ENCODE peak calls at places on chromosomes 7 and 10, in six cellular contexts. One of them, this sample, is unnamed.
A peak's percentile ranks its signal among the peaks of the same experiment; 100 is the strongest.

GRCh38 chr10:5889624-5890518 is at the start of the genes ANKRD16 and FBH1:
- DNase-seq in HCT116: peak; percentile 96
- DNase-seq in SK-N-SH: peak; percentile 99
- DNase-seq in GM12878: peak; percentile 78
- DNase-seq in NT2/D1: peak; percentile 95
- DNase-seq in colonic mucosa: peak; percentile 99
- DNase-seq in this sample: peak; percentile 99

GRCh38 chr7:27239780-27240731 is 2.5 kb upstream of the EVX1 start:
- DNase-seq in HCT116: no peak
- DNase-seq in SK-N-SH: no peak
- DNase-seq in colonic mucosa: no peak
- DNase-seq in GM12878: no peak
- DNase-seq in NT2/D1: no peak
- DNase-seq in this sample: no peak

GRCh38 chr7:98557538-98558031 is 59.5 kb upstream of the NPTX2 start:
- DNase-seq in colonic mucosa: no peak
- DNase-seq in NT2/D1: no peak
- DNase-seq in GM12878: no peak
- DNase-seq in HCT116: no peak
- DNase-seq in SK-N-SH: peak; percentile 69
- DNase-seq in this sample: no peak

GRCh38 chr10:73591578-73591902 is 398 bp upstream of the USP54 start:
- DNase-seq in GM12878: no peak
- DNase-seq in NT2/D1: no peak
- DNase-seq in HCT116: no peak
- DNase-seq in SK-N-SH: no peak
- DNase-seq in colonic mucosa: no peak
- DNase-seq in this sample: no peak

GRCh38 chr7:77330169-77330882 is 85.8 kb downstream of the GSAP start:
- DNase-seq in colonic mucosa: no peak
- DNase-seq in SK-N-SH: no peak
- DNase-seq in HCT116: no peak
- DNase-seq in NT2/D1: no peak
- DNase-seq in GM12878: peak; percentile 86
- DNase-seq in this sample: peak; percentile 68

GRCh38 chr10:88979153-88979562 is 11.4 kb upstream of the FAS start:
- DNase-seq in SK-N-SH: no peak
- DNase-seq in colonic mucosa: no peak
- DNase-seq in GM12878: no peak
- DNase-seq in HCT116: no peak
- DNase-seq in NT2/D1: no peak
- DNase-seq in this sample: no peak

GRCh38 chr10:94632954-94633353 is 50.6 kb upstream of the CYP2C18 start:
- DNase-seq in NT2/D1: no peak
- DNase-seq in colonic mucosa: no peak
- DNase-seq in GM12878: no peak
- DNase-seq in HCT116: no peak
- DNase-seq in SK-N-SH: no peak
- DNase-seq in this sample: no peak

GRCh38 chr10:78981257-78981969 is 87.4 kb upstream of the ZMIZ1 start:
- DNase-seq in colonic mucosa: no peak
- DNase-seq in GM12878: no peak
- DNase-seq in HCT116: no peak
- DNase-seq in NT2/D1: no peak
- DNase-seq in SK-N-SH: no peak
- DNase-seq in this sample: peak; percentile 63

GRCh38 chr7:92569137-92569536 is 21.1 kb downstream of the FAM133B start:
- DNase-seq in HCT116: no peak
- DNase-seq in NT2/D1: no peak
- DNase-seq in SK-N-SH: no peak
- DNase-seq in GM12878: no peak
- DNase-seq in colonic mucosa: no peak
- DNase-seq in this sample: no peak

GRCh38 chr7:141697211-141697871 is 4.6 kb downstream of the DENND11 start:
- DNase-seq in HCT116: no peak
- DNase-seq in NT2/D1: no peak
- DNase-seq in colonic mucosa: no peak
- DNase-seq in SK-N-SH: no peak
- DNase-seq in GM12878: no peak
- DNase-seq in this sample: no peak

GRCh38 chr10:102691701-102692100 is 22.5 kb downstream of the ARL3 start:
- DNase-seq in colonic mucosa: no peak
- DNase-seq in GM12878: no peak
- DNase-seq in NT2/D1: no peak
- DNase-seq in SK-N-SH: no peak
- DNase-seq in HCT116: no peak
- DNase-seq in this sample: no peak

GRCh38 chr10:18211862-18212261 is 71.6 kb downstream of the CACNB2 start:
- DNase-seq in HCT116: no peak
- DNase-seq in colonic mucosa: no peak
- DNase-seq in SK-N-SH: no peak
- DNase-seq in NT2/D1: no peak
- DNase-seq in GM12878: no peak
- DNase-seq in this sample: no peak

GRCh38 chr10:11863353-11864105 is 40.4 kb downstream of the PROSER2 start:
- DNase-seq in NT2/D1: no peak
- DNase-seq in SK-N-SH: no peak
- DNase-seq in HCT116: no peak
- DNase-seq in GM12878: peak; percentile 76
- DNase-seq in colonic mucosa: no peak
- DNase-seq in this sample: peak; percentile 94

GRCh38 chr7:137081694-137082093 is 213.2 kb downstream of the CHRM2 start:
- DNase-seq in GM12878: no peak
- DNase-seq in SK-N-SH: peak; percentile 75
- DNase-seq in NT2/D1: no peak
- DNase-seq in colonic mucosa: peak; percentile 39
- DNase-seq in HCT116: no peak
- DNase-seq in this sample: no peak

GRCh38 chr7:101179117-101179779 is 845 bp downstream of the NAT16 start:
- DNase-seq in colonic mucosa: no peak
- DNase-seq in GM12878: no peak
- DNase-seq in NT2/D1: no peak
- DNase-seq in HCT116: no peak
- DNase-seq in SK-N-SH: peak; percentile 81
- DNase-seq in this sample: no peak

GRCh38 chr10:29109700-29110099 is 179.2 kb upstream of the LYZL1 start:
- DNase-seq in colonic mucosa: no peak
- DNase-seq in NT2/D1: no peak
- DNase-seq in HCT116: no peak
- DNase-seq in GM12878: no peak
- DNase-seq in SK-N-SH: no peak
- DNase-seq in this sample: no peak

GRCh38 chr10:33743429-33743857 is 409.0 kb upstream of the NRP1 start:
- DNase-seq in SK-N-SH: no peak
- DNase-seq in HCT116: no peak
- DNase-seq in colonic mucosa: peak; percentile 67
- DNase-seq in NT2/D1: no peak
- DNase-seq in GM12878: peak; percentile 19
- DNase-seq in this sample: no peak

GRCh38 chr7:120273476-120273975 is 551 bp downstream of the KCND2 start:
- DNase-seq in GM12878: peak; percentile 15
- DNase-seq in HCT116: no peak
- DNase-seq in SK-N-SH: peak; percentile 54
- DNase-seq in NT2/D1: peak; percentile 43
- DNase-seq in colonic mucosa: no peak
- DNase-seq in this sample: peak; percentile 92

GRCh38 chr7:151705744-151706567 is 171.0 kb downstream of the PRKAG2 start:
- DNase-seq in GM12878: no peak
- DNase-seq in SK-N-SH: peak; percentile 85
- DNase-seq in NT2/D1: no peak
- DNase-seq in colonic mucosa: peak; percentile 33
- DNase-seq in HCT116: peak; percentile 56
- DNase-seq in this sample: peak; percentile 42

GRCh38 chr7:158649279-158649678 is 55.3 kb downstream of the NCAPG2 start:
- DNase-seq in NT2/D1: no peak
- DNase-seq in SK-N-SH: peak; percentile 70
- DNase-seq in HCT116: no peak
- DNase-seq in colonic mucosa: no peak
- DNase-seq in GM12878: no peak
- DNase-seq in this sample: no peak

GRCh38 chr7:30147223-30147622 is 12.4 kb downstream of the MTURN start:
- DNase-seq in SK-N-SH: no peak
- DNase-seq in GM12878: no peak
- DNase-seq in colonic mucosa: no peak
- DNase-seq in NT2/D1: no peak
- DNase-seq in HCT116: no peak
- DNase-seq in this sample: no peak
- H3K9ac ChIP-seq in SK-N-SH: no peak overlapping the region
- H3K9ac ChIP-seq in GM12878: no peak overlapping the region
- H3K9ac ChIP-seq in colonic mucosa: no peak overlapping the region
- H3K9ac ChIP-seq in NT2/D1: no peak overlapping the region
- H3K9ac ChIP-seq in HCT116: no peak overlapping the region
- H3K9ac ChIP-seq in this sample: no peak overlapping the region

GRCh38 chr7:143882611-143883078 is 19.3 kb downstream of the TCAF1 start:
- DNase-seq in NT2/D1: no peak
- DNase-seq in SK-N-SH: peak; percentile 96
- DNase-seq in colonic mucosa: peak; percentile 64
- DNase-seq in GM12878: no peak
- DNase-seq in HCT116: no peak
- DNase-seq in this sample: no peak
- H3K9ac ChIP-seq in NT2/D1: peak overlapping the region; percentile 77
- H3K9ac ChIP-seq in SK-N-SH: peak overlapping the region; percentile 66
- H3K9ac ChIP-seq in colonic mucosa: peak overlapping the region; percentile 58
- H3K9ac ChIP-seq in GM12878: no peak overlapping the region
- H3K9ac ChIP-seq in HCT116: no peak overlapping the region
- H3K9ac ChIP-seq in this sample: no peak overlapping the region

GRCh38 chr7:48087349-48087748 is 1.7 kb upstream of the UPP1 start:
- DNase-seq in NT2/D1: no peak
- DNase-seq in HCT116: no peak
- DNase-seq in colonic mucosa: no peak
- DNase-seq in SK-N-SH: no peak
- DNase-seq in GM12878: peak; percentile 41
- DNase-seq in this sample: peak; percentile 55

GRCh38 chr7:48088559-48089414 is at the start of gene UPP1:
- DNase-seq in GM12878: peak; percentile 76
- DNase-seq in HCT116: peak; percentile 73
- DNase-seq in NT2/D1: peak; percentile 92
- DNase-seq in SK-N-SH: peak; percentile 92
- DNase-seq in colonic mucosa: peak; percentile 96
- DNase-seq in this sample: peak; percentile 98

GRCh38 chr7:48089415-48089975 is 430 bp downstream of the UPP1 start:
- DNase-seq in SK-N-SH: peak; percentile 82
- DNase-seq in colonic mucosa: peak; percentile 70
- DNase-seq in GM12878: no peak
- DNase-seq in HCT116: no peak
- DNase-seq in NT2/D1: no peak
- DNase-seq in this sample: no peak

GRCh38 chr7:48091506-48092433 is 2.7 kb downstream of the UPP1 start:
- DNase-seq in GM12878: no peak
- DNase-seq in HCT116: no peak
- DNase-seq in SK-N-SH: no peak
- DNase-seq in colonic mucosa: peak; percentile 9
- DNase-seq in NT2/D1: no peak
- DNase-seq in this sample: no peak

GRCh38 chr7:48090095-48090805 is 1.2 kb downstream of the UPP1 start:
- DNase-seq in SK-N-SH: no peak
- DNase-seq in HCT116: no peak
- DNase-seq in colonic mucosa: peak; percentile 46
- DNase-seq in GM12878: no peak
- DNase-seq in NT2/D1: peak; percentile 54
- DNase-seq in this sample: no peak
- H3K9ac ChIP-seq in SK-N-SH: peak overlapping the region; percentile 96
- H3K9ac ChIP-seq in HCT116: peak overlapping the region; percentile 81
- H3K9ac ChIP-seq in colonic mucosa: peak overlapping the region; percentile 81
- H3K9ac ChIP-seq in GM12878: no peak overlapping the region
- H3K9ac ChIP-seq in NT2/D1: peak overlapping the region; percentile 90
- H3K9ac ChIP-seq in this sample: peak overlapping the region; percentile 79

DNA sequence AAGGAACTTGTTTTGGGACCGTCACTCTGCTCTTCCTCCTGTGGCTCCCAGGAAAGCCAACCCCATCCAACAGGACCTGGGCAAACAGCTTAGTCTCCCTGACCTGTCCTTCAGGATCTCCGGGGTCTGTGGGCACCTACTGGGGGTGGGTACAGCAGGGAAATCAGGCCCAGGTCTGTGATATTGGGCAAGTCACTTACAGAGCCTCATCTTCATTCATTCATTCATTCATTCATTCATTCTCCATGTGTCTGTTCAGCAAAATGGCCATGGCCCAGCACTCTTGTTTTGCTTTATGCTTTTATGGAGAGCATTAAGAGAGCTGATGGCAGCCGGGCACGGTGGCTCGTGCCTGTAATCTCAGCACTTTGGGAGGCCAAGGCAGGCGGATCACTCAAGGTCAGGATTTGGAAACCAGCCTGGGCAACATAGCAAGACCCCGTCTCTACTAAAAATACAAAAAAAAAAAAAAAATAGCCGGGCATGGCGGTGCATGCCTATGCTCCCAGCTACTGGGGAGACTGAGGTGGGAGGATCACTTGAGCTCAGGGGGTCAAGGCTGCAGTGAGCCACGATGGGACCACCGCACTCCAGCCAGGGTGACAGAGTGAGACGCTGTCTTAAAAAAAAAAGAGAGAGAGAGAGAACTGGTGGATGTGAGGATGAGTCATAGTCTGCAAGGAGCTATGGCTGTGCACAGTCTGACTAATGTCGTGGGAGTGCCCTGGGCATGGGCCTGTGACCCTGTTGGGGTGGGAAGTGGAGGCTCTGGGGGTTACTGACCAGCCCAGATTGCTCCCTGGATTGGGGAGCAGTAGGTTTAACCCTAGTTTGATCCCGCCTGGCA is 54.3 kb downstream of the CLIP2 start:
- DNase-seq in SK-N-SH: no peak
- DNase-seq in colonic mucosa: no peak
- DNase-seq in NT2/D1: no peak
- DNase-seq in HCT116: peak; percentile 38
- DNase-seq in GM12878: no peak
- DNase-seq in this sample: no peak
- H3K9ac ChIP-seq in SK-N-SH: no peak overlapping the region
- H3K9ac ChIP-seq in colonic mucosa: no peak overlapping the region
- H3K9ac ChIP-seq in NT2/D1: no peak overlapping the region
- H3K9ac ChIP-seq in HCT116: peak overlapping the region; percentile 11
- H3K9ac ChIP-seq in GM12878: no peak overlapping the region
- H3K9ac ChIP-seq in this sample: no peak overlapping the region

GRCh38 chr10:61907011-61907410 is 5.5 kb downstream of the ARID5B start:
- DNase-seq in HCT116: no peak
- DNase-seq in GM12878: no peak
- DNase-seq in colonic mucosa: no peak
- DNase-seq in SK-N-SH: no peak
- DNase-seq in NT2/D1: no peak
- DNase-seq in this sample: no peak
- H3K9ac ChIP-seq in HCT116: no peak overlapping the region
- H3K9ac ChIP-seq in GM12878: no peak overlapping the region
- H3K9ac ChIP-seq in colonic mucosa: no peak overlapping the region
- H3K9ac ChIP-seq in SK-N-SH: no peak overlapping the region
- H3K9ac ChIP-seq in NT2/D1: no peak overlapping the region
- H3K9ac ChIP-seq in this sample: no peak overlapping the region

GRCh38 chr10:115092258-115092554 is 959 bp upstream of the ATRNL1 start:
- DNase-seq in GM12878: no peak
- DNase-seq in HCT116: no peak
- DNase-seq in NT2/D1: peak; percentile 0
- DNase-seq in colonic mucosa: no peak
- DNase-seq in SK-N-SH: no peak
- DNase-seq in this sample: no peak
- H3K9ac ChIP-seq in GM12878: no peak overlapping the region
- H3K9ac ChIP-seq in HCT116: no peak overlapping the region
- H3K9ac ChIP-seq in NT2/D1: peak overlapping the region; percentile 50
- H3K9ac ChIP-seq in colonic mucosa: no peak overlapping the region
- H3K9ac ChIP-seq in SK-N-SH: peak overlapping the region; percentile 41
- H3K9ac ChIP-seq in this sample: peak overlapping the region; percentile 58

GRCh38 chr10:100730739-100731602 is 14.4 kb upstream of the PAX2 start:
- DNase-seq in NT2/D1: no peak
- DNase-seq in GM12878: peak; percentile 40
- DNase-seq in SK-N-SH: peak; percentile 57
- DNase-seq in colonic mucosa: peak; percentile 58
- DNase-seq in HCT116: no peak
- DNase-seq in this sample: peak; percentile 56
- H3K9ac ChIP-seq in NT2/D1: peak overlapping the region; percentile 42
- H3K9ac ChIP-seq in GM12878: no peak overlapping the region
- H3K9ac ChIP-seq in SK-N-SH: no peak overlapping the region
- H3K9ac ChIP-seq in colonic mucosa: no peak overlapping the region
- H3K9ac ChIP-seq in HCT116: peak overlapping the region; percentile 53
- H3K9ac ChIP-seq in this sample: no peak overlapping the region

This sample was measured in MM.1S.